ENCODE peak calls at places on chromosome 5, in ten cellular contexts. U is sigmoid colon; S is T1000; E is mammary epithelial cell; P is cardiac fibroblast; W is activated CD4-positive, alpha-beta T cell treated with anti-CD3 and anti-CD28 coated beads, Interleukin-2, amount 50 U/mL, for 24 hours; Q is nephron progenitor cell; B is ELR; R is suprapubic skin; A is tibial nerve. K is an unnamed sample.

GRCh38 chr5:150801117-150801927 is 22.8 kb downstream of the SMIM3 start:
- DNase-seq in U (no peak), S (no peak), E (peak), P (no peak), W (no peak), Q (no peak), B (peak), R (no peak), A (no peak), K (no peak)

GRCh38 chr5:139664727-139665351 is 16.7 kb downstream of the CXXC5 start:
- DNase-seq in U (no peak), S (no peak), E (no peak), P (no peak), W (no peak), Q (no peak), B (no peak), R (no peak), A (no peak), K (no peak)

GRCh38 chr5:110625376-110625999 is 101.0 kb downstream of the TMEM232 start:
- DNase-seq in U (no peak), S (no peak), E (peak), P (peak), W (no peak), Q (no peak), B (peak), R (no peak), A (no peak), K (no peak)

GRCh38 chr5:161233553-161233952 is 313.0 kb downstream of the GABRB2 start:
- DNase-seq in U (no peak), S (no peak), E (no peak), P (no peak), W (no peak), Q (no peak), B (no peak), R (no peak), A (no peak), K (no peak)

GRCh38 chr5:72015103-72015548 is 92.1 kb upstream of the MAP1B start:
- DNase-seq in U (no peak), S (no peak), E (peak), P (peak), W (no peak), Q (no peak), B (peak), R (no peak), A (no peak), K (no peak)

GRCh38 chr5:6446626-6447309 is 1.9 kb upstream of the UBE2QL1 start:
- DNase-seq in U (no peak), S (no peak), E (no peak), P (no peak), W (no peak), Q (no peak), B (peak), R (no peak), A (no peak), K (no peak)

GRCh38 chr5:97102010-97102470 is 40.4 kb downstream of the LIX1 start:
- DNase-seq in U (no peak), S (peak), E (no peak), P (no peak), W (no peak), Q (peak), B (no peak), R (no peak), A (no peak), K (no peak)

GRCh38 chr5:143515829-143516228 is 112.3 kb upstream of the NR3C1 start:
- DNase-seq in U (no peak), S (peak), E (no peak), P (peak), W (no peak), Q (no peak), B (no peak), R (no peak), A (no peak), K (no peak)

GRCh38 chr5:73120222-73121108 is at the start of gene TMEM171:
- DNase-seq in U (no peak), S (no peak), E (peak), P (peak), W (no peak), Q (peak), B (peak), R (no peak), A (no peak), K (no peak)

GRCh38 chr5:151094054-151094858 is 13.4 kb upstream of the TNIP1 start:
- DNase-seq in U (no peak), S (no peak), E (peak), P (peak), W (no peak), Q (no peak), B (peak), R (no peak), A (no peak), K (peak)

GRCh38 chr5:127296321-127296720 is 5.7 kb downstream of the MEGF10 start:
- DNase-seq in U (no peak), S (no peak), E (peak), P (no peak), W (no peak), Q (no peak), B (peak), R (no peak), A (no peak), K (no peak)

GRCh38 chr5:112848116-112848811 is 12.8 kb upstream of the SRP19 start:
- DNase-seq in U (no peak), S (no peak), E (peak), P (peak), W (no peak), Q (peak), B (peak), R (no peak), A (no peak), K (no peak)

GRCh38 chr5:119353686-119354366 is 2.0 kb upstream of the TNFAIP8 start:
- DNase-seq in U (no peak), S (no peak), E (no peak), P (no peak), W (no peak), Q (no peak), B (no peak), R (no peak), A (no peak), K (no peak)

GRCh38 chr5:92042237-92042636 is 659.1 kb upstream of the ARRDC3 start:
- DNase-seq in U (no peak), S (no peak), E (no peak), P (no peak), W (no peak), Q (no peak), B (no peak), R (no peak), A (no peak), K (no peak)

GRCh38 chr5:77379558-77380061 is 112.5 kb downstream of the WDR41 start:
- DNase-seq in U (no peak), S (no peak), E (no peak), P (no peak), W (no peak), Q (no peak), B (no peak), R (no peak), A (no peak), K (no peak)

GRCh38 chr5:61330341-61330878 is 1.6 kb upstream of the ZSWIM6 start:
- DNase-seq in U (peak), S (no peak), E (peak), P (peak), W (no peak), Q (no peak), B (peak), R (peak), A (no peak), K (no peak)

GRCh38 chr5:170597109-170597741 is 93.4 kb downstream of the KCNIP1 start:
- DNase-seq in U (peak), S (peak), E (peak), P (peak), W (no peak), Q (no peak), B (peak), R (no peak), A (peak), K (no peak)

GRCh38 chr5:171614511-171614910 is 171.1 kb upstream of the SMIM23 start:
- DNase-seq in U (peak), S (no peak), E (no peak), P (no peak), W (no peak), Q (no peak), B (no peak), R (no peak), A (no peak), K (no peak)

GRCh38 chr5:132655821-132656773 is 1.9 kb upstream of the IL13 start:
- DNase-seq in U (no peak), S (no peak), E (no peak), P (peak), W (no peak), Q (peak), B (peak), R (no peak), A (no peak), K (no peak)

GRCh38 chr5:150904479-150905311 is at the start of gene ZNF300:
- DNase-seq in U (peak), S (peak), E (peak), P (peak), W (peak), Q (peak), B (peak), R (peak), A (peak), K (peak)

GRCh38 chr5:154190652-154191304 is at the start of gene GALNT10:
- DNase-seq in U (peak), S (peak), E (peak), P (peak), W (peak), Q (peak), B (peak), R (no peak), A (no peak), K (no peak)

GRCh38 chr5:88886756-88887741 is 4.1 kb upstream of the MEF2C start:
- DNase-seq in U (no peak), S (no peak), E (no peak), P (no peak), W (no peak), Q (no peak), B (no peak), R (no peak), A (no peak), K (no peak)

GRCh38 chr5:28523887-28524637 is 1485.7 kb upstream of the CDH9 start:
- DNase-seq in U (no peak), S (peak), E (peak), P (peak), W (no peak), Q (no peak), B (peak), R (no peak), A (no peak), K (no peak)

GRCh38 chr5:169602535-169602934 is 19.0 kb downstream of the SPDL1 start:
- DNase-seq in U (no peak), S (no peak), E (no peak), P (no peak), W (no peak), Q (no peak), B (peak), R (no peak), A (no peak), K (no peak)

GRCh38 chr5:41508186-41508585 is 2.2 kb downstream of the PLCXD3 start:
- DNase-seq in U (no peak), S (no peak), E (peak), P (no peak), W (no peak), Q (no peak), B (no peak), R (no peak), A (no peak), K (no peak)

GRCh38 chr5:140044041-140044440 is 942 bp upstream of the NRG2 start:
- DNase-seq in U (no peak), S (no peak), E (no peak), P (no peak), W (no peak), Q (no peak), B (no peak), R (no peak), A (no peak), K (no peak)

GRCh38 chr5:67402526-67402925 is 205.9 kb upstream of the CD180 start:
- DNase-seq in U (no peak), S (no peak), E (no peak), P (no peak), W (no peak), Q (no peak), B (no peak), R (no peak), A (no peak), K (no peak)

GRCh38 chr5:111144352-111144930 is 52.3 kb downstream of the WDR36 start:
- DNase-seq in U (no peak), S (no peak), E (peak), P (peak), W (no peak), Q (no peak), B (peak), R (no peak), A (no peak), K (no peak)

GRCh38 chr5:143156556-143156955 is 246.9 kb downstream of the NR3C1 start:
- DNase-seq in U (no peak), S (no peak), E (no peak), P (no peak), W (no peak), Q (no peak), B (no peak), R (no peak), A (no peak), K (no peak)

GRCh38 chr5:65382582-65382981 is 99.1 kb downstream of the ADAMTS6 start:
- DNase-seq in U (no peak), S (no peak), E (no peak), P (no peak), W (no peak), Q (no peak), B (peak), R (no peak), A (no peak), K (no peak)

GRCh38 chr5:139430015-139430414 is 9.3 kb downstream of the DNAJC18 start:
- DNase-seq in U (no peak), S (no peak), E (no peak), P (no peak), W (no peak), Q (no peak), B (no peak), R (no peak), A (no peak), K (no peak)

GRCh38 chr5:135654646-135655045 is 75.9 kb upstream of the CXCL14 start:
- DNase-seq in U (no peak), S (no peak), E (peak), P (no peak), W (no peak), Q (no peak), B (no peak), R (no peak), A (no peak), K (no peak)

GRCh38 chr5:40796487-40796889 is 1.7 kb downstream of the PRKAA1 start:
- DNase-seq in U (no peak), S (no peak), E (peak), P (peak), W (no peak), Q (no peak), B (peak), R (no peak), A (no peak), K (no peak)

GRCh38 chr5:179820483-179821297 is at the start of gene SQSTM1:
- DNase-seq in U (peak), S (peak), E (peak), P (peak), W (peak), Q (peak), B (peak), R (peak), A (peak), K (peak)